ENCODE peak calls at places on chromosomes 3 and 15, in six cellular contexts. One of them, this sample, is unnamed.

GRCh38 chr3:111735271-111735758 is 123.8 kb upstream of the PHLDB2 start:
- DNase-seq in GM04504: peak
- DNase-seq in HCEC 1CT: peak
- DNase-seq in T47D: no peak
- DNase-seq in SJSA1: peak
- DNase-seq in left cardiac atrium: no peak
- DNase-seq in this sample: peak

GRCh38 chr3:120524171-120524923 is 71.8 kb upstream of the NDUFB4 start:
- DNase-seq in left cardiac atrium: no peak
- DNase-seq in HCEC 1CT: peak
- DNase-seq in GM04504: peak
- DNase-seq in SJSA1: no peak
- DNase-seq in T47D: no peak
- DNase-seq in this sample: no peak

GRCh38 chr15:82647045-82647834 is at the start of gene CPEB1:
- DNase-seq in HCEC 1CT: peak
- DNase-seq in T47D: no peak
- DNase-seq in GM04504: no peak
- DNase-seq in SJSA1: peak
- DNase-seq in left cardiac atrium: peak
- DNase-seq in this sample: peak

GRCh38 chr3:15325228-15325627 is 7.2 kb downstream of the SH3BP5 start:
- DNase-seq in GM04504: no peak
- DNase-seq in T47D: no peak
- DNase-seq in HCEC 1CT: peak
- DNase-seq in left cardiac atrium: no peak
- DNase-seq in SJSA1: peak
- DNase-seq in this sample: no peak

GRCh38 chr3:167895684-167896083 is 160.2 kb downstream of the SERPINI1 start:
- DNase-seq in SJSA1: no peak
- DNase-seq in GM04504: no peak
- DNase-seq in left cardiac atrium: no peak
- DNase-seq in HCEC 1CT: no peak
- DNase-seq in T47D: no peak
- DNase-seq in this sample: no peak

GRCh38 chr3:125229707-125230106 is 17.2 kb upstream of the SLC12A8 start:
- DNase-seq in GM04504: no peak
- DNase-seq in SJSA1: no peak
- DNase-seq in left cardiac atrium: no peak
- DNase-seq in T47D: no peak
- DNase-seq in HCEC 1CT: no peak
- DNase-seq in this sample: no peak

GRCh38 chr3:79818015-79818414 is 50.2 kb upstream of the ROBO1 start:
- DNase-seq in SJSA1: no peak
- DNase-seq in T47D: no peak
- DNase-seq in GM04504: no peak
- DNase-seq in HCEC 1CT: no peak
- DNase-seq in left cardiac atrium: no peak
- DNase-seq in this sample: no peak

GRCh38 chr15:71433402-71433801 is 318.1 kb downstream of the THSD4 start:
- DNase-seq in SJSA1: no peak
- DNase-seq in T47D: no peak
- DNase-seq in HCEC 1CT: no peak
- DNase-seq in GM04504: no peak
- DNase-seq in left cardiac atrium: no peak
- DNase-seq in this sample: no peak

GRCh38 chr3:143763568-143764162 is 84.6 kb downstream of the SLC9A9 start:
- DNase-seq in left cardiac atrium: no peak
- DNase-seq in T47D: peak
- DNase-seq in GM04504: no peak
- DNase-seq in SJSA1: no peak
- DNase-seq in HCEC 1CT: peak
- DNase-seq in this sample: no peak

GRCh38 chr3:107562979-107563531 is 40.3 kb downstream of the BBX start:
- DNase-seq in SJSA1: no peak
- DNase-seq in HCEC 1CT: no peak
- DNase-seq in GM04504: no peak
- DNase-seq in T47D: no peak
- DNase-seq in left cardiac atrium: no peak
- DNase-seq in this sample: no peak

GRCh38 chr3:14780927-14781507 is 37.7 kb upstream of the FGD5 start:
- DNase-seq in SJSA1: no peak
- DNase-seq in HCEC 1CT: peak
- DNase-seq in T47D: peak
- DNase-seq in left cardiac atrium: peak
- DNase-seq in GM04504: peak
- DNase-seq in this sample: peak

GRCh38 chr3:124053871-124054270 is 61.9 kb upstream of the ROPN1 start:
- DNase-seq in SJSA1: no peak
- DNase-seq in T47D: no peak
- DNase-seq in GM04504: no peak
- DNase-seq in left cardiac atrium: no peak
- DNase-seq in HCEC 1CT: no peak
- DNase-seq in this sample: no peak

GRCh38 chr15:89912674-89913396 is at the start of gene ARPIN:
- DNase-seq in left cardiac atrium: peak
- DNase-seq in GM04504: no peak
- DNase-seq in T47D: no peak
- DNase-seq in HCEC 1CT: peak
- DNase-seq in SJSA1: peak
- DNase-seq in this sample: peak

GRCh38 chr15:95598456-95598855 is 732.0 kb upstream of the NR2F2 start:
- DNase-seq in left cardiac atrium: no peak
- DNase-seq in GM04504: no peak
- DNase-seq in SJSA1: no peak
- DNase-seq in T47D: no peak
- DNase-seq in HCEC 1CT: no peak
- DNase-seq in this sample: no peak

GRCh38 chr3:51340311-51340829 is 44.7 kb upstream of the MANF start:
- DNase-seq in left cardiac atrium: no peak
- DNase-seq in SJSA1: peak
- DNase-seq in GM04504: peak
- DNase-seq in HCEC 1CT: peak
- DNase-seq in T47D: no peak
- DNase-seq in this sample: peak

GRCh38 chr15:92393287-92393993 is at the start of gene ST8SIA2:
- DNase-seq in HCEC 1CT: no peak
- DNase-seq in T47D: no peak
- DNase-seq in left cardiac atrium: no peak
- DNase-seq in GM04504: no peak
- DNase-seq in SJSA1: peak
- DNase-seq in this sample: no peak

GRCh38 chr3:46923559-46924350 is 46.2 kb downstream of the PTH1R start:
- DNase-seq in GM04504: no peak
- DNase-seq in HCEC 1CT: no peak
- DNase-seq in SJSA1: no peak
- DNase-seq in left cardiac atrium: no peak
- DNase-seq in T47D: peak
- DNase-seq in this sample: no peak

GRCh38 chr15:77191230-77191834 is 120.4 kb upstream of the TSPAN3 start:
- DNase-seq in left cardiac atrium: no peak
- DNase-seq in SJSA1: no peak
- DNase-seq in HCEC 1CT: no peak
- DNase-seq in GM04504: no peak
- DNase-seq in T47D: no peak
- DNase-seq in this sample: no peak

GRCh38 chr3:49868951-49869454 is 703 bp downstream of the CAMKV start:
- DNase-seq in GM04504: no peak
- DNase-seq in left cardiac atrium: no peak
- DNase-seq in HCEC 1CT: no peak
- DNase-seq in T47D: no peak
- DNase-seq in SJSA1: no peak
- DNase-seq in this sample: no peak

GRCh38 chr3:13023251-13024055 is 49.8 kb downstream of the IQSEC1 start:
- DNase-seq in T47D: no peak
- DNase-seq in SJSA1: no peak
- DNase-seq in left cardiac atrium: peak
- DNase-seq in HCEC 1CT: no peak
- DNase-seq in GM04504: no peak
- DNase-seq in this sample: no peak

GRCh38 chr3:23575697-23576096 is 230.1 kb upstream of the UBE2E1 start:
- DNase-seq in HCEC 1CT: peak
- DNase-seq in GM04504: no peak
- DNase-seq in left cardiac atrium: no peak
- DNase-seq in T47D: no peak
- DNase-seq in SJSA1: no peak
- DNase-seq in this sample: no peak

GRCh38 chr15:60351066-60351465 is 46.7 kb downstream of the ANXA2 start:
- DNase-seq in T47D: no peak
- DNase-seq in left cardiac atrium: no peak
- DNase-seq in HCEC 1CT: no peak
- DNase-seq in SJSA1: no peak
- DNase-seq in GM04504: no peak
- DNase-seq in this sample: no peak

GRCh38 chr3:30418443-30418842 is 188.0 kb upstream of the TGFBR2 start:
- DNase-seq in HCEC 1CT: peak
- DNase-seq in T47D: no peak
- DNase-seq in SJSA1: no peak
- DNase-seq in GM04504: no peak
- DNase-seq in left cardiac atrium: no peak
- DNase-seq in this sample: no peak

GRCh38 chr3:184565421-184566211 is 4.0 kb downstream of the EPHB3 start:
- DNase-seq in HCEC 1CT: peak
- DNase-seq in T47D: peak
- DNase-seq in left cardiac atrium: no peak
- DNase-seq in SJSA1: peak
- DNase-seq in GM04504: peak
- DNase-seq in this sample: peak

GRCh38 chr3:24220859-24221657 is 273.6 kb downstream of the THRB start:
- DNase-seq in HCEC 1CT: peak
- DNase-seq in GM04504: peak
- DNase-seq in T47D: no peak
- DNase-seq in SJSA1: peak
- DNase-seq in left cardiac atrium: peak
- DNase-seq in this sample: peak

GRCh38 chr3:138717348-138717747 is 108.8 kb downstream of the FAIM start:
- DNase-seq in T47D: no peak
- DNase-seq in GM04504: no peak
- DNase-seq in left cardiac atrium: no peak
- DNase-seq in HCEC 1CT: no peak
- DNase-seq in SJSA1: no peak
- DNase-seq in this sample: no peak

GRCh38 chr3:170593634-170594033 is 7.8 kb upstream of the SLC7A14 start:
- DNase-seq in GM04504: no peak
- DNase-seq in SJSA1: no peak
- DNase-seq in HCEC 1CT: no peak
- DNase-seq in T47D: no peak
- DNase-seq in left cardiac atrium: no peak
- DNase-seq in this sample: no peak

GRCh38 chr3:12135029-12135634 is 23.6 kb downstream of the TIMP4 start:
- DNase-seq in HCEC 1CT: peak
- DNase-seq in left cardiac atrium: peak
- DNase-seq in T47D: peak
- DNase-seq in GM04504: no peak
- DNase-seq in SJSA1: no peak
- DNase-seq in this sample: peak

GRCh38 chr3:39065197-39065596 is 13.4 kb downstream of the WDR48 start:
- DNase-seq in GM04504: peak
- DNase-seq in HCEC 1CT: peak
- DNase-seq in SJSA1: no peak
- DNase-seq in T47D: peak
- DNase-seq in left cardiac atrium: no peak
- DNase-seq in this sample: no peak

GRCh38 chr3:130849111-130849552 is 44.8 kb upstream of the ATP2C1 start:
- DNase-seq in HCEC 1CT: no peak
- DNase-seq in T47D: no peak
- DNase-seq in left cardiac atrium: no peak
- DNase-seq in SJSA1: no peak
- DNase-seq in GM04504: no peak
- DNase-seq in this sample: no peak

GRCh38 chr3:58102976-58103447 is 94.8 kb downstream of the FLNB start:
- DNase-seq in HCEC 1CT: no peak
- DNase-seq in left cardiac atrium: no peak
- DNase-seq in T47D: peak
- DNase-seq in SJSA1: no peak
- DNase-seq in GM04504: no peak
- DNase-seq in this sample: no peak

GRCh38 chr3:17515445-17516227 is 226.8 kb downstream of the TBC1D5 start:
- DNase-seq in SJSA1: no peak
- DNase-seq in left cardiac atrium: no peak
- DNase-seq in GM04504: no peak
- DNase-seq in HCEC 1CT: no peak
- DNase-seq in T47D: no peak
- DNase-seq in this sample: no peak

GRCh38 chr15:82315519-82316246 is 33.6 kb downstream of the GOLGA6L10 start:
- DNase-seq in left cardiac atrium: no peak
- DNase-seq in GM04504: no peak
- DNase-seq in T47D: no peak
- DNase-seq in SJSA1: no peak
- DNase-seq in HCEC 1CT: no peak
- DNase-seq in this sample: no peak

GRCh38 chr3:31934866-31935265 is 46.2 kb downstream of the OSBPL10 start:
- DNase-seq in SJSA1: no peak
- DNase-seq in T47D: no peak
- DNase-seq in left cardiac atrium: no peak
- DNase-seq in HCEC 1CT: no peak
- DNase-seq in GM04504: no peak
- DNase-seq in this sample: no peak

GRCh38 chr3:64600246-64600645 is 87.6 kb downstream of the ADAMTS9 start:
- DNase-seq in T47D: no peak
- DNase-seq in GM04504: no peak
- DNase-seq in SJSA1: no peak
- DNase-seq in HCEC 1CT: no peak
- DNase-seq in left cardiac atrium: no peak
- DNase-seq in this sample: no peak

GRCh38 chr3:170572665-170573253 is 13.1 kb downstream of the SLC7A14 start:
- DNase-seq in left cardiac atrium: no peak
- DNase-seq in SJSA1: no peak
- DNase-seq in T47D: no peak
- DNase-seq in GM04504: peak
- DNase-seq in HCEC 1CT: peak
- DNase-seq in this sample: peak

GRCh38 chr15:43279496-43279895 is 12.8 kb upstream of the TGM5 start:
- DNase-seq in left cardiac atrium: no peak
- DNase-seq in T47D: no peak
- DNase-seq in GM04504: no peak
- DNase-seq in HCEC 1CT: no peak
- DNase-seq in SJSA1: no peak
- DNase-seq in this sample: no peak

GRCh38 chr15:86139828-86140227 is 60.2 kb downstream of the AGBL1 start:
- DNase-seq in HCEC 1CT: no peak
- DNase-seq in GM04504: no peak
- DNase-seq in SJSA1: peak
- DNase-seq in T47D: no peak
- DNase-seq in left cardiac atrium: no peak
- DNase-seq in this sample: no peak

GRCh38 chr15:100108346-100108745 is 233.4 kb downstream of the ADAMTS17 start:
- DNase-seq in left cardiac atrium: no peak
- DNase-seq in GM04504: no peak
- DNase-seq in HCEC 1CT: no peak
- DNase-seq in T47D: no peak
- DNase-seq in SJSA1: no peak
- DNase-seq in this sample: no peak

This sample was measured in H54.